ENCODE peak calls at places on chromosomes 6 and 20, in nine cellular contexts. B is GM04504; H is naive thymus-derived CD8-positive, alpha-beta T cell; X is left lung; O is Right ventricle myocardium inferior; Q is NCI-H345; Y is sciatic nerve; M is NCI-H1417 treated with DMSO at 0.1 percent for 48 hours; J is activated T-cell treated with anti-CD3 and anti-CD28 coated beads, Interleukin-2, amount 50 U/mL, for 72 hours. E is an unnamed sample.

GRCh38 chr6:72248621-72249020 is 362.3 kb downstream of the RIMS1 start:
- DNase-seq in B (no peak), H (no peak), X (no peak), O (no peak), Q (no peak), Y (no peak), M (no peak), J (no peak), E (peak)

GRCh38 chr6:156881687-156882629 is 104.8 kb downstream of the ARID1B start:
- DNase-seq in B (peak), H (no peak), X (no peak), O (no peak), Q (no peak), Y (no peak), M (no peak), J (no peak), E (no peak)

GRCh38 chr6:139852484-139853140 is 478.2 kb upstream of the CITED2 start:
- DNase-seq in B (peak), H (no peak), X (no peak), O (no peak), Q (no peak), Y (no peak), M (no peak), J (no peak), E (peak)

GRCh38 chr6:152471459-152472070 is 165.6 kb downstream of the SYNE1 start:
- DNase-seq in B (no peak), H (no peak), X (no peak), O (no peak), Q (no peak), Y (no peak), M (no peak), J (no peak), E (no peak)

GRCh38 chr6:125300992-125301434 is 754 bp downstream of the HDDC2 start:
- DNase-seq in B (no peak), H (no peak), X (no peak), O (no peak), Q (no peak), Y (no peak), M (no peak), J (no peak), E (peak)

GRCh38 chr6:37667050-37667814 is 30.5 kb downstream of the MDGA1 start:
- DNase-seq in B (peak), H (no peak), X (no peak), O (no peak), Q (no peak), Y (no peak), M (no peak), J (no peak), E (peak)

GRCh38 chr6:166707045-166707444 is 80.0 kb upstream of the RPS6KA2 start:
- DNase-seq in B (no peak), H (no peak), X (peak), O (no peak), Q (peak), Y (no peak), M (no peak), J (peak), E (no peak)

GRCh38 chr6:42158011-42158410 is 15.2 kb upstream of the GUCA1A start:
- DNase-seq in B (no peak), H (no peak), X (no peak), O (no peak), Q (no peak), Y (no peak), M (no peak), J (no peak), E (peak)

GRCh38 chr6:44179648-44180047 is 21.0 kb downstream of the CAPN11 start:
- DNase-seq in B (no peak), H (no peak), X (no peak), O (no peak), Q (no peak), Y (no peak), M (no peak), J (no peak), E (no peak)

GRCh38 chr20:46520976-46521579 is 7.7 kb upstream of the ZNF334 start:
- DNase-seq in B (peak), H (peak), X (peak), O (no peak), Q (peak), Y (peak), M (peak), J (peak), E (peak)

GRCh38 chr6:4732691-4733315 is 43.4 kb upstream of the CDYL start:
- DNase-seq in B (peak), H (no peak), X (peak), O (peak), Q (peak), Y (no peak), M (no peak), J (no peak), E (peak)

GRCh38 chr6:6981923-6982322 is 125.8 kb upstream of the RREB1 start:
- DNase-seq in B (no peak), H (no peak), X (no peak), O (no peak), Q (no peak), Y (no peak), M (no peak), J (no peak), E (no peak)

GRCh38 chr6:113829702-113830058 is 27.5 kb upstream of the MARCKS start:
- DNase-seq in B (no peak), H (no peak), X (no peak), O (no peak), Q (no peak), Y (no peak), M (no peak), J (no peak), E (peak)

E was measured in astrocyte.